ENCODE peak calls at places on chromosomes 7 and 10, in ten cellular contexts. One of them, this sample, is unnamed.

GRCh38 chr7:138289864-138290263 is 170.2 kb upstream of the TRIM24 start:
- DNase-seq in non-pigmented ciliary epithelial cell: no peak
- DNase-seq in AG20443: no peak
- DNase-seq in T-cell: no peak
- DNase-seq in nephron progenitor cell: no peak
- DNase-seq in nucleus accumbens: no peak
- DNase-seq in activated T-helper 2 cell treated with anti-CD3 and anti-CD28 coated beads, Interferon-gamma antibody, Interleukin-2, Interleukin-4, amounts not matched to agents 10 μg/mL and 5 μg/mL and 100 μg/mL, durations not matched to agents 14 hours and 24 hours and 36 hours: no peak
- DNase-seq in ACHN: no peak
- DNase-seq in iPS-NIHi11: no peak
- DNase-seq in kidney: no peak
- DNase-seq in this sample: no peak

GRCh38 chr7:21941570-21942224 is 4.0 kb downstream of the CDCA7L start:
- DNase-seq in non-pigmented ciliary epithelial cell: no peak
- DNase-seq in AG20443: peak; percentile 63
- DNase-seq in T-cell: no peak
- DNase-seq in nephron progenitor cell: no peak
- DNase-seq in nucleus accumbens: no peak
- DNase-seq in activated T-helper 2 cell treated with anti-CD3 and anti-CD28 coated beads, Interferon-gamma antibody, Interleukin-2, Interleukin-4, amounts not matched to agents 10 μg/mL and 5 μg/mL and 100 μg/mL, durations not matched to agents 14 hours and 24 hours and 36 hours: no peak
- DNase-seq in ACHN: no peak
- DNase-seq in iPS-NIHi11: no peak
- DNase-seq in kidney: no peak
- DNase-seq in this sample: no peak

GRCh38 chr10:108005627-108006026 is 841.1 kb upstream of the SORCS1 start:
- DNase-seq in non-pigmented ciliary epithelial cell: no peak
- DNase-seq in AG20443: no peak
- DNase-seq in T-cell: no peak
- DNase-seq in nephron progenitor cell: no peak
- DNase-seq in nucleus accumbens: no peak
- DNase-seq in activated T-helper 2 cell treated with anti-CD3 and anti-CD28 coated beads, Interferon-gamma antibody, Interleukin-2, Interleukin-4, amounts not matched to agents 10 μg/mL and 5 μg/mL and 100 μg/mL, durations not matched to agents 14 hours and 24 hours and 36 hours: no peak
- DNase-seq in ACHN: no peak
- DNase-seq in iPS-NIHi11: no peak
- DNase-seq in kidney: no peak
- DNase-seq in this sample: no peak

GRCh38 chr10:110273474-110273873 is 31.2 kb downstream of the SMNDC1 start:
- DNase-seq in non-pigmented ciliary epithelial cell: peak; percentile 55
- DNase-seq in AG20443: peak; percentile 69
- DNase-seq in T-cell: peak; percentile 11
- DNase-seq in nephron progenitor cell: no peak
- DNase-seq in nucleus accumbens: no peak
- DNase-seq in activated T-helper 2 cell treated with anti-CD3 and anti-CD28 coated beads, Interferon-gamma antibody, Interleukin-2, Interleukin-4, amounts not matched to agents 10 μg/mL and 5 μg/mL and 100 μg/mL, durations not matched to agents 14 hours and 24 hours and 36 hours: no peak
- DNase-seq in ACHN: peak; percentile 76
- DNase-seq in iPS-NIHi11: no peak
- DNase-seq in kidney: peak; percentile 71
- DNase-seq in this sample: no peak

GRCh38 chr10:27620425-27621397 is 116.6 kb downstream of the RAB18 start:
- DNase-seq in non-pigmented ciliary epithelial cell: peak; percentile 27
- DNase-seq in AG20443: peak; percentile 85
- DNase-seq in T-cell: no peak
- DNase-seq in nephron progenitor cell: no peak
- DNase-seq in nucleus accumbens: no peak
- DNase-seq in activated T-helper 2 cell treated with anti-CD3 and anti-CD28 coated beads, Interferon-gamma antibody, Interleukin-2, Interleukin-4, amounts not matched to agents 10 μg/mL and 5 μg/mL and 100 μg/mL, durations not matched to agents 14 hours and 24 hours and 36 hours: no peak
- DNase-seq in ACHN: no peak
- DNase-seq in iPS-NIHi11: peak; percentile 31
- DNase-seq in kidney: no peak
- DNase-seq in this sample: no peak

GRCh38 chr10:62632071-62632809 is 172.3 kb upstream of the ADO start:
- DNase-seq in non-pigmented ciliary epithelial cell: no peak
- DNase-seq in AG20443: no peak
- DNase-seq in T-cell: peak; percentile 38
- DNase-seq in nephron progenitor cell: no peak
- DNase-seq in nucleus accumbens: no peak
- DNase-seq in activated T-helper 2 cell treated with anti-CD3 and anti-CD28 coated beads, Interferon-gamma antibody, Interleukin-2, Interleukin-4, amounts not matched to agents 10 μg/mL and 5 μg/mL and 100 μg/mL, durations not matched to agents 14 hours and 24 hours and 36 hours: peak; percentile 52
- DNase-seq in ACHN: no peak
- DNase-seq in iPS-NIHi11: no peak
- DNase-seq in kidney: no peak
- DNase-seq in this sample: no peak

GRCh38 chr10:74544106-74544505 is 282.3 kb upstream of the KAT6B start:
- DNase-seq in non-pigmented ciliary epithelial cell: no peak
- DNase-seq in AG20443: peak; percentile 18
- DNase-seq in T-cell: no peak
- DNase-seq in nephron progenitor cell: no peak
- DNase-seq in nucleus accumbens: no peak
- DNase-seq in activated T-helper 2 cell treated with anti-CD3 and anti-CD28 coated beads, Interferon-gamma antibody, Interleukin-2, Interleukin-4, amounts not matched to agents 10 μg/mL and 5 μg/mL and 100 μg/mL, durations not matched to agents 14 hours and 24 hours and 36 hours: no peak
- DNase-seq in ACHN: peak; percentile 12
- DNase-seq in iPS-NIHi11: peak; percentile 35
- DNase-seq in kidney: no peak
- DNase-seq in this sample: no peak

GRCh38 chr7:2800220-2800922 is 43.7 kb downstream of the GNA12 start:
- DNase-seq in non-pigmented ciliary epithelial cell: no peak
- DNase-seq in AG20443: no peak
- DNase-seq in T-cell: no peak
- DNase-seq in nephron progenitor cell: no peak
- DNase-seq in nucleus accumbens: no peak
- DNase-seq in activated T-helper 2 cell treated with anti-CD3 and anti-CD28 coated beads, Interferon-gamma antibody, Interleukin-2, Interleukin-4, amounts not matched to agents 10 μg/mL and 5 μg/mL and 100 μg/mL, durations not matched to agents 14 hours and 24 hours and 36 hours: no peak
- DNase-seq in ACHN: no peak
- DNase-seq in iPS-NIHi11: no peak
- DNase-seq in kidney: no peak
- DNase-seq in this sample: no peak

GRCh38 chr7:12685550-12685949 is 1.9 kb upstream of the ARL4A start:
- DNase-seq in non-pigmented ciliary epithelial cell: no peak
- DNase-seq in AG20443: peak; percentile 68
- DNase-seq in T-cell: peak; percentile 30
- DNase-seq in nephron progenitor cell: peak; percentile 13
- DNase-seq in nucleus accumbens: no peak
- DNase-seq in activated T-helper 2 cell treated with anti-CD3 and anti-CD28 coated beads, Interferon-gamma antibody, Interleukin-2, Interleukin-4, amounts not matched to agents 10 μg/mL and 5 μg/mL and 100 μg/mL, durations not matched to agents 14 hours and 24 hours and 36 hours: peak; percentile 31
- DNase-seq in ACHN: peak; percentile 87
- DNase-seq in iPS-NIHi11: peak; percentile 21
- DNase-seq in kidney: no peak
- DNase-seq in this sample: no peak

GRCh38 chr10:124647421-124648130 is 96.6 kb downstream of the FAM53B start:
- DNase-seq in non-pigmented ciliary epithelial cell: no peak
- DNase-seq in AG20443: peak; percentile 75
- DNase-seq in T-cell: peak; percentile 72
- DNase-seq in nephron progenitor cell: no peak
- DNase-seq in nucleus accumbens: no peak
- DNase-seq in activated T-helper 2 cell treated with anti-CD3 and anti-CD28 coated beads, Interferon-gamma antibody, Interleukin-2, Interleukin-4, amounts not matched to agents 10 μg/mL and 5 μg/mL and 100 μg/mL, durations not matched to agents 14 hours and 24 hours and 36 hours: peak; percentile 70
- DNase-seq in ACHN: peak; percentile 10
- DNase-seq in iPS-NIHi11: peak; percentile 58
- DNase-seq in kidney: peak; percentile 85
- DNase-seq in this sample: no peak

GRCh38 chr10:86400705-86401587 is 34.4 kb upstream of the GRID1 start:
- DNase-seq in non-pigmented ciliary epithelial cell: no peak
- DNase-seq in AG20443: peak; percentile 74
- DNase-seq in T-cell: peak; percentile 65
- DNase-seq in nephron progenitor cell: peak; percentile 50
- DNase-seq in nucleus accumbens: peak; percentile 28
- DNase-seq in activated T-helper 2 cell treated with anti-CD3 and anti-CD28 coated beads, Interferon-gamma antibody, Interleukin-2, Interleukin-4, amounts not matched to agents 10 μg/mL and 5 μg/mL and 100 μg/mL, durations not matched to agents 14 hours and 24 hours and 36 hours: peak; percentile 63
- DNase-seq in ACHN: peak; percentile 56
- DNase-seq in iPS-NIHi11: peak; percentile 58
- DNase-seq in kidney: peak; percentile 86
- DNase-seq in this sample: peak; percentile 91

GRCh38 chr7:79909124-79909641 is 225.4 kb upstream of the GNAI1 start:
- DNase-seq in non-pigmented ciliary epithelial cell: no peak
- DNase-seq in AG20443: no peak
- DNase-seq in T-cell: no peak
- DNase-seq in nephron progenitor cell: no peak
- DNase-seq in nucleus accumbens: no peak
- DNase-seq in activated T-helper 2 cell treated with anti-CD3 and anti-CD28 coated beads, Interferon-gamma antibody, Interleukin-2, Interleukin-4, amounts not matched to agents 10 μg/mL and 5 μg/mL and 100 μg/mL, durations not matched to agents 14 hours and 24 hours and 36 hours: no peak
- DNase-seq in ACHN: no peak
- DNase-seq in iPS-NIHi11: no peak
- DNase-seq in kidney: no peak
- DNase-seq in this sample: no peak

GRCh38 chr10:109701583-109702215 is 221.6 kb downstream of the XPNPEP1 start:
- DNase-seq in non-pigmented ciliary epithelial cell: no peak
- DNase-seq in AG20443: no peak
- DNase-seq in T-cell: no peak
- DNase-seq in nephron progenitor cell: no peak
- DNase-seq in nucleus accumbens: no peak
- DNase-seq in activated T-helper 2 cell treated with anti-CD3 and anti-CD28 coated beads, Interferon-gamma antibody, Interleukin-2, Interleukin-4, amounts not matched to agents 10 μg/mL and 5 μg/mL and 100 μg/mL, durations not matched to agents 14 hours and 24 hours and 36 hours: no peak
- DNase-seq in ACHN: no peak
- DNase-seq in iPS-NIHi11: no peak
- DNase-seq in kidney: no peak
- DNase-seq in this sample: no peak

GRCh38 chr10:46273506-46274477 is 13.0 kb upstream of the ANTXRL start:
- DNase-seq in non-pigmented ciliary epithelial cell: no peak
- DNase-seq in AG20443: no peak
- DNase-seq in T-cell: no peak
- DNase-seq in nephron progenitor cell: no peak
- DNase-seq in nucleus accumbens: no peak
- DNase-seq in activated T-helper 2 cell treated with anti-CD3 and anti-CD28 coated beads, Interferon-gamma antibody, Interleukin-2, Interleukin-4, amounts not matched to agents 10 μg/mL and 5 μg/mL and 100 μg/mL, durations not matched to agents 14 hours and 24 hours and 36 hours: no peak
- DNase-seq in ACHN: no peak
- DNase-seq in iPS-NIHi11: no peak
- DNase-seq in kidney: peak; percentile 29
- DNase-seq in this sample: no peak

GRCh38 chr10:129328531-129328930 is 138.5 kb upstream of the MGMT start:
- DNase-seq in non-pigmented ciliary epithelial cell: no peak
- DNase-seq in AG20443: no peak
- DNase-seq in T-cell: no peak
- DNase-seq in nephron progenitor cell: no peak
- DNase-seq in nucleus accumbens: no peak
- DNase-seq in activated T-helper 2 cell treated with anti-CD3 and anti-CD28 coated beads, Interferon-gamma antibody, Interleukin-2, Interleukin-4, amounts not matched to agents 10 μg/mL and 5 μg/mL and 100 μg/mL, durations not matched to agents 14 hours and 24 hours and 36 hours: no peak
- DNase-seq in ACHN: no peak
- DNase-seq in iPS-NIHi11: no peak
- DNase-seq in kidney: no peak
- DNase-seq in this sample: no peak

GRCh38 chr10:123145542-123146012 is 2.4 kb upstream of the HMX2 start:
- DNase-seq in non-pigmented ciliary epithelial cell: no peak
- DNase-seq in AG20443: no peak
- DNase-seq in T-cell: no peak
- DNase-seq in nephron progenitor cell: no peak
- DNase-seq in nucleus accumbens: no peak
- DNase-seq in activated T-helper 2 cell treated with anti-CD3 and anti-CD28 coated beads, Interferon-gamma antibody, Interleukin-2, Interleukin-4, amounts not matched to agents 10 μg/mL and 5 μg/mL and 100 μg/mL, durations not matched to agents 14 hours and 24 hours and 36 hours: no peak
- DNase-seq in ACHN: no peak
- DNase-seq in iPS-NIHi11: no peak
- DNase-seq in kidney: no peak
- DNase-seq in this sample: no peak

GRCh38 chr10:3773465-3774017 is 11.5 kb downstream of the KLF6 start:
- DNase-seq in non-pigmented ciliary epithelial cell: no peak
- DNase-seq in AG20443: peak; percentile 38
- DNase-seq in T-cell: no peak
- DNase-seq in nephron progenitor cell: no peak
- DNase-seq in nucleus accumbens: no peak
- DNase-seq in activated T-helper 2 cell treated with anti-CD3 and anti-CD28 coated beads, Interferon-gamma antibody, Interleukin-2, Interleukin-4, amounts not matched to agents 10 μg/mL and 5 μg/mL and 100 μg/mL, durations not matched to agents 14 hours and 24 hours and 36 hours: no peak
- DNase-seq in ACHN: peak; percentile 12
- DNase-seq in iPS-NIHi11: no peak
- DNase-seq in kidney: no peak
- DNase-seq in this sample: no peak

GRCh38 chr10:12482586-12482985 is 133.2 kb downstream of the CAMK1D start:
- DNase-seq in non-pigmented ciliary epithelial cell: no peak
- DNase-seq in AG20443: no peak
- DNase-seq in T-cell: no peak
- DNase-seq in nephron progenitor cell: peak; percentile 36
- DNase-seq in nucleus accumbens: no peak
- DNase-seq in activated T-helper 2 cell treated with anti-CD3 and anti-CD28 coated beads, Interferon-gamma antibody, Interleukin-2, Interleukin-4, amounts not matched to agents 10 μg/mL and 5 μg/mL and 100 μg/mL, durations not matched to agents 14 hours and 24 hours and 36 hours: no peak
- DNase-seq in ACHN: no peak
- DNase-seq in iPS-NIHi11: peak; percentile 57
- DNase-seq in kidney: no peak
- DNase-seq in this sample: peak; percentile 12

GRCh38 chr10:13944901-13945300 is 358.1 kb downstream of the PRPF18 start:
- DNase-seq in non-pigmented ciliary epithelial cell: no peak
- DNase-seq in AG20443: no peak
- DNase-seq in T-cell: no peak
- DNase-seq in nephron progenitor cell: no peak
- DNase-seq in nucleus accumbens: no peak
- DNase-seq in activated T-helper 2 cell treated with anti-CD3 and anti-CD28 coated beads, Interferon-gamma antibody, Interleukin-2, Interleukin-4, amounts not matched to agents 10 μg/mL and 5 μg/mL and 100 μg/mL, durations not matched to agents 14 hours and 24 hours and 36 hours: no peak
- DNase-seq in ACHN: no peak
- DNase-seq in iPS-NIHi11: no peak
- DNase-seq in kidney: no peak
- DNase-seq in this sample: no peak

GRCh38 chr7:556427-556826 is 36.8 kb upstream of the PDGFA start:
- DNase-seq in non-pigmented ciliary epithelial cell: no peak
- DNase-seq in AG20443: no peak
- DNase-seq in T-cell: no peak
- DNase-seq in nephron progenitor cell: no peak
- DNase-seq in nucleus accumbens: no peak
- DNase-seq in activated T-helper 2 cell treated with anti-CD3 and anti-CD28 coated beads, Interferon-gamma antibody, Interleukin-2, Interleukin-4, amounts not matched to agents 10 μg/mL and 5 μg/mL and 100 μg/mL, durations not matched to agents 14 hours and 24 hours and 36 hours: no peak
- DNase-seq in ACHN: no peak
- DNase-seq in iPS-NIHi11: no peak
- DNase-seq in kidney: peak; percentile 57
- DNase-seq in this sample: no peak

GRCh38 chr7:107614425-107614824 is 34.4 kb downstream of the BCAP29 start:
- DNase-seq in non-pigmented ciliary epithelial cell: no peak
- DNase-seq in AG20443: peak; percentile 62
- DNase-seq in T-cell: no peak
- DNase-seq in nephron progenitor cell: no peak
- DNase-seq in nucleus accumbens: no peak
- DNase-seq in activated T-helper 2 cell treated with anti-CD3 and anti-CD28 coated beads, Interferon-gamma antibody, Interleukin-2, Interleukin-4, amounts not matched to agents 10 μg/mL and 5 μg/mL and 100 μg/mL, durations not matched to agents 14 hours and 24 hours and 36 hours: no peak
- DNase-seq in ACHN: no peak
- DNase-seq in iPS-NIHi11: no peak
- DNase-seq in kidney: no peak
- DNase-seq in this sample: no peak

This sample was measured in chondrocyte.